ENCODE peak calls at places on chromosomes 1 and 21, in five cellular contexts. One of them, this sample, is unnamed.

GRCh38 chr1:6600410-6601048 is 2.1 kb downstream of the KLHL21 start:
- DNase-seq in fibroblast of mammary gland: no peak
- DNase-seq in fibroblast of the aortic adventitia: peak
- DNase-seq in SK-N-SH: peak
- DNase-seq in RWPE1: no peak
- DNase-seq in this sample: no peak

GRCh38 chr1:78958711-78959110 is 47.8 kb downstream of the ADGRL4 start:
- DNase-seq in fibroblast of mammary gland: no peak
- DNase-seq in fibroblast of the aortic adventitia: peak
- DNase-seq in SK-N-SH: no peak
- DNase-seq in RWPE1: no peak
- DNase-seq in this sample: no peak

GRCh38 chr21:18298228-18298627 is 53.6 kb downstream of the CHODL start:
- DNase-seq in fibroblast of mammary gland: no peak
- DNase-seq in fibroblast of the aortic adventitia: no peak
- DNase-seq in SK-N-SH: no peak
- DNase-seq in RWPE1: no peak
- DNase-seq in this sample: no peak

GRCh38 chr1:2495026-2495425 is 18.9 kb downstream of the PLCH2 start:
- DNase-seq in fibroblast of mammary gland: no peak
- DNase-seq in fibroblast of the aortic adventitia: no peak
- DNase-seq in SK-N-SH: no peak
- DNase-seq in RWPE1: no peak
- DNase-seq in this sample: no peak

GRCh38 chr1:94955767-94956632 is 29.1 kb upstream of the CNN3 start:
- DNase-seq in fibroblast of mammary gland: peak
- DNase-seq in fibroblast of the aortic adventitia: peak
- DNase-seq in SK-N-SH: no peak
- DNase-seq in RWPE1: no peak
- DNase-seq in this sample: no peak

GRCh38 chr1:8165595-8166360 is 139.7 kb upstream of the ERRFI1 start:
- DNase-seq in fibroblast of mammary gland: no peak
- DNase-seq in fibroblast of the aortic adventitia: no peak
- DNase-seq in SK-N-SH: no peak
- DNase-seq in RWPE1: no peak
- DNase-seq in this sample: no peak

GRCh38 chr1:245169391-245169790 is 14.6 kb downstream of the KIF26B start:
- DNase-seq in fibroblast of mammary gland: no peak
- DNase-seq in fibroblast of the aortic adventitia: no peak
- DNase-seq in SK-N-SH: no peak
- DNase-seq in RWPE1: no peak
- DNase-seq in this sample: no peak

GRCh38 chr1:226654046-226654445 is 85.0 kb downstream of the ITPKB start:
- DNase-seq in fibroblast of mammary gland: no peak
- DNase-seq in fibroblast of the aortic adventitia: peak
- DNase-seq in SK-N-SH: no peak
- DNase-seq in RWPE1: no peak
- DNase-seq in this sample: no peak

GRCh38 chr21:36627242-36627641 is 71.7 kb upstream of the SIM2 start:
- DNase-seq in fibroblast of mammary gland: peak
- DNase-seq in fibroblast of the aortic adventitia: peak
- DNase-seq in SK-N-SH: no peak
- DNase-seq in RWPE1: peak
- DNase-seq in this sample: no peak

GRCh38 chr21:44513389-44514217 is 26.4 kb downstream of the KRTAP10-1 start:
- DNase-seq in fibroblast of mammary gland: no peak
- DNase-seq in fibroblast of the aortic adventitia: no peak
- DNase-seq in SK-N-SH: no peak
- DNase-seq in RWPE1: peak
- DNase-seq in this sample: no peak

GRCh38 chr1:234602334-234603220 is 7.4 kb downstream of the IRF2BP2 start:
- DNase-seq in fibroblast of mammary gland: peak
- DNase-seq in fibroblast of the aortic adventitia: peak
- DNase-seq in SK-N-SH: no peak
- DNase-seq in RWPE1: peak
- DNase-seq in this sample: peak

GRCh38 chr1:161506336-161507223 is 1.3 kb downstream of the FCGR2A start:
- DNase-seq in fibroblast of mammary gland: peak
- DNase-seq in fibroblast of the aortic adventitia: peak
- DNase-seq in SK-N-SH: no peak
- DNase-seq in RWPE1: no peak
- DNase-seq in this sample: no peak

GRCh38 chr1:230730979-230731378 is 16.2 kb upstream of the CAPN9 start:
- DNase-seq in fibroblast of mammary gland: no peak
- DNase-seq in fibroblast of the aortic adventitia: no peak
- DNase-seq in SK-N-SH: no peak
- DNase-seq in RWPE1: no peak
- DNase-seq in this sample: no peak

GRCh38 chr1:99327357-99327756 is 63.1 kb downstream of the PLPPR4 start:
- DNase-seq in fibroblast of mammary gland: no peak
- DNase-seq in fibroblast of the aortic adventitia: no peak
- DNase-seq in SK-N-SH: no peak
- DNase-seq in RWPE1: no peak
- DNase-seq in this sample: no peak
- TF ChIP-seq CTCF in fibroblast of mammary gland: no peak
- TF ChIP-seq CTCF in fibroblast of the aortic adventitia: no peak
- TF ChIP-seq CTCF in SK-N-SH: no peak
- TF ChIP-seq CTCF in RWPE1: no peak
- TF ChIP-seq CTCF in this sample: no peak

GRCh38 chr21:32414579-32415358 is 2.3 kb downstream of the EVA1C start:
- DNase-seq in fibroblast of mammary gland: peak
- DNase-seq in fibroblast of the aortic adventitia: peak
- DNase-seq in SK-N-SH: peak
- DNase-seq in RWPE1: peak
- DNase-seq in this sample: peak
- TF ChIP-seq CTCF in fibroblast of mammary gland: peak
- TF ChIP-seq CTCF in fibroblast of the aortic adventitia: peak
- TF ChIP-seq CTCF in SK-N-SH: peak
- TF ChIP-seq CTCF in RWPE1: peak
- TF ChIP-seq CTCF in this sample: peak

DNA sequence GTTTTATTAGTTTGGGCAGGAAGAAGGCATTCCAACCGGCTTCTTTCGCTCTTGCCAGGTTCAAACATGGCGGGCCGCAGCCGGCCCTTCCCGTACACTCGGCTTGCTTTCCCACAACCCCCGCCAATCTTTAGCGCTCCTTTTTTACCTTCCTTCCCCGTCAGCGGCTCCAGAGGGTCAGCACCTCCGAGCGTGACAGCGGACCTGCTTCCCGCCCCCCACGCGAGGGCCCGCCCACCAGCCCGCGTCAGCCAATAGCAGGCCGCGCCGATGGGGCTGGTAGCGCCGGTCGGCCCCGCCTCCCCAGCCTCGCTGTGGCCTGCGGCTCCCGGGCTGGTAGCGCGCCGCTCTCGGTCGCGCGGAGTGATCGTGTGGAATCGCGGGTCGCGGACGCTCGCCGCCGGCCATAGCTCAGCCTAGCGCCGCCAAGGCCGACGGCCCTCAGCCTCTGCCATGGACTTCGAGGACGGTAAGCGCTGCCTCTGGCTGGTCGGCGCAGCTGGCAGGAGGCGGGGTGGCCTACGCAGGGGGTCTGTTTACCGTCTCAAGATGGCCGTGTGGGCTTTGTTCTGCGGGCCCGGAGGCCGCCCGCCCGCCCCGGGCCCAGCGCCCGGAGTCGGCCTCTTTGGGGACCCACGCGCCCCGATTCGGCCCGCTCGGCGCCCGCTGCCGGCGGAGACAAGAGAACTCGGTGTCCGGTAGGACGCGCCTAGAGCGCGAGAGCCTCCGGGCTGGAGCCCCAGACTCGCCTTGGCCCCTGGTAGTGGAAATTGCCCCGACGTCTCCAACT is at the start of gene ZNF326:
- DNase-seq in fibroblast of mammary gland: peak
- DNase-seq in fibroblast of the aortic adventitia: peak
- DNase-seq in SK-N-SH: peak
- DNase-seq in RWPE1: peak
- DNase-seq in this sample: peak
- TF ChIP-seq CTCF in fibroblast of mammary gland: no peak
- TF ChIP-seq CTCF in fibroblast of the aortic adventitia: no peak
- TF ChIP-seq CTCF in SK-N-SH: no peak
- TF ChIP-seq CTCF in RWPE1: no peak
- TF ChIP-seq CTCF in this sample: peak

GRCh38 chr1:153679337-153680119 is 1.0 kb downstream of the NPR1 start:
- DNase-seq in fibroblast of mammary gland: no peak
- DNase-seq in fibroblast of the aortic adventitia: no peak
- DNase-seq in SK-N-SH: peak
- DNase-seq in RWPE1: no peak
- DNase-seq in this sample: no peak
- TF ChIP-seq CTCF in fibroblast of mammary gland: peak
- TF ChIP-seq CTCF in fibroblast of the aortic adventitia: peak
- TF ChIP-seq CTCF in SK-N-SH: no peak
- TF ChIP-seq CTCF in RWPE1: peak
- TF ChIP-seq CTCF in this sample: peak

GRCh38 chr1:216691710-216692109 is 31.5 kb downstream of the ESRRG start:
- DNase-seq in fibroblast of mammary gland: no peak
- DNase-seq in fibroblast of the aortic adventitia: no peak
- DNase-seq in SK-N-SH: no peak
- DNase-seq in RWPE1: no peak
- DNase-seq in this sample: no peak
- TF ChIP-seq CTCF in fibroblast of mammary gland: no peak
- TF ChIP-seq CTCF in fibroblast of the aortic adventitia: no peak
- TF ChIP-seq CTCF in SK-N-SH: no peak
- TF ChIP-seq CTCF in RWPE1: no peak
- TF ChIP-seq CTCF in this sample: no peak

DNA sequence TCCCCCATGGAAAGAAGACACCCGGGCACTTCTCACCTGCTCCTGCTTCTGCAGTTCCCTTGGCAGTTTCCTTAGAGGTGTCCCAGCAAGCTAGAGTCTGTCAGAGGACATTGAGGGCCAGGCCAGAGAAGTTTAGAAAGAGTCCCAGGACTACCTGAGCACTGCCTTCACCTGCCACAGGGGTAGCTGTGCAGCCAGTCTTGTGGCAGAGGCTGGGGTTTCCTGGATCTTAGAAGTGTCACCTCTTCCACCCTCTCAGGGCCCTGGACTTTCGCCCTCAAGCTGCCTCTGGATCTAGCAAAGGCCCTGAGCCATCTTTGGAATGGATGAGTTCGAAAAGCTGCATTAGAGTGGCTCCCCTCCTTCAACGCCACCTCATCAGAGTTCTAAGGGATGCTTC is 34.9 kb upstream of the BTG2 start:
- DNase-seq in fibroblast of mammary gland: no peak
- DNase-seq in fibroblast of the aortic adventitia: no peak
- DNase-seq in SK-N-SH: no peak
- DNase-seq in RWPE1: no peak
- DNase-seq in this sample: no peak
- TF ChIP-seq CTCF in fibroblast of mammary gland: no peak
- TF ChIP-seq CTCF in fibroblast of the aortic adventitia: no peak
- TF ChIP-seq CTCF in SK-N-SH: no peak
- TF ChIP-seq CTCF in RWPE1: no peak
- TF ChIP-seq CTCF in this sample: no peak